ENCODE peak calls at places on chromosomes 13 and 19, in five cellular contexts. One of them, this sample, is unnamed. For H3K4me1, the result is how much of the 10 kb centered on the place peaks cover.

GRCh38 chr19:16566702-16567101 is 5.5 kb downstream of the SLC35E1 start:
- DNase-seq in esophagus squamous epithelium: no peak
- DNase-seq in kidney: no peak
- DNase-seq in mammary epithelial cell: no peak
- DNase-seq in small intestine: no peak
- DNase-seq in this sample: no peak

GRCh38 chr19:38877781-38878574 is at the start of gene RINL:
- DNase-seq in esophagus squamous epithelium: no peak
- DNase-seq in kidney: no peak
- DNase-seq in mammary epithelial cell: no peak
- DNase-seq in small intestine: peak
- DNase-seq in this sample: no peak

GRCh38 chr19:33629826-33630375 is 8.1 kb downstream of the CHST8 start:
- DNase-seq in esophagus squamous epithelium: no peak
- DNase-seq in kidney: no peak
- DNase-seq in mammary epithelial cell: no peak
- DNase-seq in small intestine: no peak
- DNase-seq in this sample: no peak

GRCh38 chr19:58416631-58417030 is 8.2 kb downstream of the ZNF584 start:
- DNase-seq in esophagus squamous epithelium: no peak
- DNase-seq in kidney: no peak
- DNase-seq in mammary epithelial cell: no peak
- DNase-seq in small intestine: no peak
- DNase-seq in this sample: no peak

GRCh38 chr19:11560404-11560988 is 1.5 kb upstream of the ELOF1 start:
- DNase-seq in esophagus squamous epithelium: no peak
- DNase-seq in kidney: no peak
- DNase-seq in mammary epithelial cell: peak
- DNase-seq in small intestine: peak
- DNase-seq in this sample: peak

GRCh38 chr19:53537523-53538377 is at the start of gene ZNF331:
- DNase-seq in esophagus squamous epithelium: peak
- DNase-seq in kidney: peak
- DNase-seq in mammary epithelial cell: peak
- DNase-seq in small intestine: peak
- DNase-seq in this sample: peak

GRCh38 chr19:43809762-43810696 is 7.8 kb upstream of the LYPD5 start:
- DNase-seq in esophagus squamous epithelium: no peak
- DNase-seq in kidney: no peak
- DNase-seq in mammary epithelial cell: peak
- DNase-seq in small intestine: peak
- DNase-seq in this sample: no peak

GRCh38 chr13:111219306-111219705 is 101.1 kb upstream of the TEX29 start:
- DNase-seq in esophagus squamous epithelium: no peak
- DNase-seq in kidney: peak
- DNase-seq in mammary epithelial cell: peak
- DNase-seq in small intestine: no peak
- DNase-seq in this sample: no peak

GRCh38 chr13:48653074-48654054 is at the start of gene CYSLTR2:
- DNase-seq in esophagus squamous epithelium: no peak
- DNase-seq in kidney: no peak
- DNase-seq in mammary epithelial cell: no peak
- DNase-seq in small intestine: peak
- DNase-seq in this sample: no peak

GRCh38 chr19:56314018-56314583 is 538 bp downstream of the ZSCAN5A start:
- DNase-seq in esophagus squamous epithelium: no peak
- DNase-seq in kidney: no peak
- DNase-seq in mammary epithelial cell: no peak
- DNase-seq in small intestine: no peak
- DNase-seq in this sample: no peak

GRCh38 chr13:26473571-26474230 is 83.8 kb upstream of the WASF3 start:
- DNase-seq in esophagus squamous epithelium: no peak
- DNase-seq in kidney: no peak
- DNase-seq in mammary epithelial cell: no peak
- DNase-seq in small intestine: no peak
- DNase-seq in this sample: no peak

GRCh38 chr19:46976845-46977320 is 42.8 kb upstream of the NPAS1 start:
- DNase-seq in esophagus squamous epithelium: no peak
- DNase-seq in kidney: no peak
- DNase-seq in mammary epithelial cell: no peak
- DNase-seq in small intestine: no peak
- DNase-seq in this sample: no peak

GRCh38 chr19:28701491-28701890 is 511.5 kb downstream of the UQCRFS1 start:
- DNase-seq in esophagus squamous epithelium: no peak
- DNase-seq in kidney: no peak
- DNase-seq in mammary epithelial cell: peak
- DNase-seq in small intestine: no peak
- DNase-seq in this sample: no peak

GRCh38 chr19:30570194-30570593 is 198.0 kb downstream of the ZNF536 start:
- DNase-seq in esophagus squamous epithelium: no peak
- DNase-seq in kidney: no peak
- DNase-seq in mammary epithelial cell: no peak
- DNase-seq in small intestine: no peak
- DNase-seq in this sample: no peak

GRCh38 chr19:10520652-10521318 is 3.5 kb upstream of the S1PR5 start:
- DNase-seq in esophagus squamous epithelium: no peak
- DNase-seq in kidney: no peak
- DNase-seq in mammary epithelial cell: peak
- DNase-seq in small intestine: no peak
- DNase-seq in this sample: no peak

GRCh38 chr13:94329754-94330551 is 149.5 kb downstream of the DCT start:
- DNase-seq in esophagus squamous epithelium: no peak
- DNase-seq in kidney: no peak
- DNase-seq in mammary epithelial cell: peak
- DNase-seq in small intestine: no peak
- DNase-seq in this sample: no peak

GRCh38 chr19:47296036-47296435 is 13.6 kb upstream of the C5AR1 start:
- DNase-seq in esophagus squamous epithelium: no peak
- DNase-seq in kidney: no peak
- DNase-seq in mammary epithelial cell: peak
- DNase-seq in small intestine: peak
- DNase-seq in this sample: peak

GRCh38 chr19:53254451-53255341 is at the start of gene ZNF677:
- DNase-seq in esophagus squamous epithelium: peak
- DNase-seq in kidney: peak
- DNase-seq in mammary epithelial cell: peak
- DNase-seq in small intestine: peak
- DNase-seq in this sample: peak

GRCh38 chr19:45406957-45407375 is 522 bp downstream of the POLR1G start:
- DNase-seq in esophagus squamous epithelium: no peak
- DNase-seq in kidney: no peak
- DNase-seq in mammary epithelial cell: no peak
- DNase-seq in small intestine: no peak
- DNase-seq in this sample: no peak

GRCh38 chr13:95237310-95237870 is 63.9 kb downstream of the ABCC4 start:
- DNase-seq in esophagus squamous epithelium: no peak
- DNase-seq in kidney: no peak
- DNase-seq in mammary epithelial cell: no peak
- DNase-seq in small intestine: no peak
- DNase-seq in this sample: peak

GRCh38 chr13:41019578-41020347 is 647 bp upstream of the ELF1 start:
- DNase-seq in esophagus squamous epithelium: no peak
- DNase-seq in kidney: peak
- DNase-seq in mammary epithelial cell: no peak
- DNase-seq in small intestine: peak
- DNase-seq in this sample: no peak

GRCh38 chr13:109646423-109646822 is 140.0 kb downstream of the IRS2 start:
- DNase-seq in esophagus squamous epithelium: no peak
- DNase-seq in kidney: no peak
- DNase-seq in mammary epithelial cell: no peak
- DNase-seq in small intestine: no peak
- DNase-seq in this sample: no peak

GRCh38 chr19:24054044-24054935 is 32.7 kb upstream of the ZNF254 start:
- DNase-seq in esophagus squamous epithelium: no peak
- DNase-seq in kidney: no peak
- DNase-seq in mammary epithelial cell: peak
- DNase-seq in small intestine: no peak
- DNase-seq in this sample: no peak

GRCh38 chr13:108572782-108573211 is 56.6 kb upstream of the MYO16 start:
- DNase-seq in esophagus squamous epithelium: no peak
- DNase-seq in kidney: no peak
- DNase-seq in mammary epithelial cell: peak
- DNase-seq in small intestine: no peak
- DNase-seq in this sample: no peak

GRCh38 chr19:55249841-55250240 is 9.0 kb downstream of the PPP6R1 start:
- DNase-seq in esophagus squamous epithelium: no peak
- DNase-seq in kidney: no peak
- DNase-seq in mammary epithelial cell: no peak
- DNase-seq in small intestine: no peak
- DNase-seq in this sample: no peak

GRCh38 chr19:55250262-55251036 is 8.4 kb downstream of the PPP6R1 start:
- DNase-seq in esophagus squamous epithelium: no peak
- DNase-seq in kidney: no peak
- DNase-seq in mammary epithelial cell: no peak
- DNase-seq in small intestine: no peak
- DNase-seq in this sample: no peak

GRCh38 chr19:55248166-55248675 is 10.6 kb downstream of the PPP6R1 start:
- DNase-seq in esophagus squamous epithelium: no peak
- DNase-seq in kidney: no peak
- DNase-seq in mammary epithelial cell: no peak
- DNase-seq in small intestine: no peak
- DNase-seq in this sample: no peak

GRCh38 chr19:55247621-55248099 is 11.2 kb downstream of the PPP6R1 start:
- DNase-seq in esophagus squamous epithelium: no peak
- DNase-seq in kidney: peak
- DNase-seq in mammary epithelial cell: peak
- DNase-seq in small intestine: peak
- DNase-seq in this sample: peak

DNA sequence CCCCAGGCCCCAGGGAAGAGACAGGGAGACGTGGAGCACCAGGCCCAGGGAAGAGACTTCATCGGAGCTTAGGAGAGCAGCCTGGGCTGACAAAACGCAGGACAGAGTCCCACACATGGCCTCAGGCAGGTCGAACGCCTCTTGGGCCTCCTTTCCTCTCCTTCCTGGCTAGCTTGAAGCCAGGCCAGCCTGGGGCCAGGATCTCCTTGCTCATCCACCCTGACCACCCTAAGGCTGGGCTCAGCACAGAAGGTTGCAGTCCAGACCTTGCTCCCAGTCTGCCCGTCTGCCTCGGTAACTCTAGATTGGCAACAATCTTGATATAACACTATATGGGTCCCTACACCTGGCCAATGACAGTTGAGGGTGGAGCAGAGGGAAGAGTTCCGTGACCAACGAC is 10.1 kb downstream of the PPP6R1 start:
- DNase-seq in esophagus squamous epithelium: no peak
- DNase-seq in kidney: no peak
- DNase-seq in mammary epithelial cell: no peak
- DNase-seq in small intestine: no peak
- DNase-seq in this sample: no peak
- H3K4me1 ChIP-seq in esophagus squamous epithelium: under half
- H3K4me1 ChIP-seq in kidney: under half
- H3K4me1 ChIP-seq in mammary epithelial cell: under half
- H3K4me1 ChIP-seq in small intestine: under half
- H3K4me1 ChIP-seq in this sample: under half

DNA sequence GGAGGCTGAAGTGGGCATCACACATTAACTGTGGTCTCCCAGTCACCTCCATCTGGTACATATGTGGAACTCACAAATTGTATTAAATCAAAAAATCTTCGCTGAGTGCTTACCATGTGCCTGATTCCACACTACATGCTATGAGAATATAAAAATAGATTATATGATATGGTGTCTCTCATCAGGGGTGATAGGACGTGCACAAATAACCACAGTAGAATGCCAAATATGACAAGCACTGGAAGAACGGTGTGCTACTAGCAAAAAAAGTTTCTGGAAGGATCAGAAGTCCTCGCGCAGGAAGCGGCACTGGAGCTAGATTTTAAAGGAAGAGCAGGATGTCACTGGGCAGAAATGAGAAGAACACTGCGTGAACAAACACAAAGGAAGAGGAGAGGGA is 62.3 kb downstream of the TBC1D4 start:
- DNase-seq in esophagus squamous epithelium: no peak
- DNase-seq in kidney: no peak
- DNase-seq in mammary epithelial cell: no peak
- DNase-seq in small intestine: no peak
- DNase-seq in this sample: no peak
- H3K4me1 ChIP-seq in esophagus squamous epithelium: under half
- H3K4me1 ChIP-seq in kidney: under half
- H3K4me1 ChIP-seq in mammary epithelial cell: under half
- H3K4me1 ChIP-seq in small intestine: under half
- H3K4me1 ChIP-seq in this sample: under half

GRCh38 chr19:14565298-14565679 is 6.6 kb downstream of the NDUFB7 start:
- DNase-seq in esophagus squamous epithelium: no peak
- DNase-seq in kidney: no peak
- DNase-seq in mammary epithelial cell: peak
- DNase-seq in small intestine: no peak
- DNase-seq in this sample: no peak
- H3K4me1 ChIP-seq in esophagus squamous epithelium: under half
- H3K4me1 ChIP-seq in kidney: under half
- H3K4me1 ChIP-seq in mammary epithelial cell: under half
- H3K4me1 ChIP-seq in small intestine: under half
- H3K4me1 ChIP-seq in this sample: under half

GRCh38 chr13:33199282-33199850 is 86.2 kb downstream of the STARD13 start:
- DNase-seq in esophagus squamous epithelium: no peak
- DNase-seq in kidney: no peak
- DNase-seq in mammary epithelial cell: no peak
- DNase-seq in small intestine: no peak
- DNase-seq in this sample: no peak
- H3K4me1 ChIP-seq in esophagus squamous epithelium: under half
- H3K4me1 ChIP-seq in kidney: under half
- H3K4me1 ChIP-seq in mammary epithelial cell: under half
- H3K4me1 ChIP-seq in small intestine: under half
- H3K4me1 ChIP-seq in this sample: under half

GRCh38 chr13:24071423-24072075 is 89.0 kb upstream of the SPATA13 start:
- DNase-seq in esophagus squamous epithelium: no peak
- DNase-seq in kidney: no peak
- DNase-seq in mammary epithelial cell: peak
- DNase-seq in small intestine: peak
- DNase-seq in this sample: no peak
- H3K4me1 ChIP-seq in esophagus squamous epithelium: under half
- H3K4me1 ChIP-seq in kidney: under half
- H3K4me1 ChIP-seq in mammary epithelial cell: under half
- H3K4me1 ChIP-seq in small intestine: under half
- H3K4me1 ChIP-seq in this sample: under half

GRCh38 chr19:3506384-3507340 is 551 bp downstream of the FZR1 start:
- DNase-seq in esophagus squamous epithelium: peak
- DNase-seq in kidney: peak
- DNase-seq in mammary epithelial cell: peak
- DNase-seq in small intestine: peak
- DNase-seq in this sample: peak
- H3K4me1 ChIP-seq in esophagus squamous epithelium: under half
- H3K4me1 ChIP-seq in kidney: under half
- H3K4me1 ChIP-seq in mammary epithelial cell: under half
- H3K4me1 ChIP-seq in small intestine: under half
- H3K4me1 ChIP-seq in this sample: under half